ENCODE peak calls at places on chromosomes 1 and 21, in six cellular contexts. E is cardiac fibroblast, M is GM06990, S is BJ, R is psoas muscle, Q is esophagus squamous epithelium. D is an unnamed sample.

GRCh38 chr1:226919995-226920394 is 20.1 kb upstream of the COQ8A start:
- DNase-seq in R (no peak), Q (no peak), M (no peak), S (no peak), E (no peak), D (no peak)

GRCh38 chr1:183622884-183623785 is 12.4 kb downstream of the ARPC5 start:
- DNase-seq in M (peak), R (no peak), E (peak), S (no peak), Q (no peak), D (peak)

GRCh38 chr1:240350910-240351331 is 259.2 kb downstream of the FMN2 start:
- DNase-seq in S (peak), R (no peak), E (peak), M (no peak), Q (no peak), D (no peak)

GRCh38 chr21:35382696-35383095 is 333.6 kb upstream of the RUNX1 start:
- DNase-seq in E (no peak), Q (no peak), M (no peak), R (no peak), S (no peak), D (no peak)

GRCh38 chr1:111366256-111366655 is 61.3 kb downstream of the OVGP1 start:
- DNase-seq in M (no peak), S (no peak), R (no peak), E (peak), Q (no peak), D (no peak)

GRCh38 chr1:205465392-205465791 is 9.5 kb upstream of the BLACAT1 start:
- DNase-seq in R (no peak), S (no peak), Q (no peak), E (no peak), M (no peak), D (no peak)

GRCh38 chr1:176855434-176855745 is 309.1 kb downstream of the ASTN1 start:
- DNase-seq in M (no peak), S (no peak), R (no peak), Q (no peak), E (no peak), D (no peak)

GRCh38 chr21:43361127-43361492 is 65.8 kb downstream of the SIK1 start:
- DNase-seq in S (no peak), E (no peak), R (peak), M (peak), Q (no peak), D (no peak)

GRCh38 chr1:167789501-167789900 is 67.7 kb downstream of the MPZL1 start:
- DNase-seq in Q (no peak), M (no peak), R (no peak), S (no peak), E (no peak), D (no peak)

GRCh38 chr1:246199086-246199485 is 308.0 kb downstream of the SMYD3 start:
- DNase-seq in E (no peak), S (no peak), M (no peak), R (no peak), Q (no peak), D (no peak)

GRCh38 chr1:173488001-173488400 is 10.9 kb downstream of the PRDX6 start:
- DNase-seq in Q (no peak), R (no peak), S (no peak), E (no peak), M (no peak), D (no peak)

DNA sequence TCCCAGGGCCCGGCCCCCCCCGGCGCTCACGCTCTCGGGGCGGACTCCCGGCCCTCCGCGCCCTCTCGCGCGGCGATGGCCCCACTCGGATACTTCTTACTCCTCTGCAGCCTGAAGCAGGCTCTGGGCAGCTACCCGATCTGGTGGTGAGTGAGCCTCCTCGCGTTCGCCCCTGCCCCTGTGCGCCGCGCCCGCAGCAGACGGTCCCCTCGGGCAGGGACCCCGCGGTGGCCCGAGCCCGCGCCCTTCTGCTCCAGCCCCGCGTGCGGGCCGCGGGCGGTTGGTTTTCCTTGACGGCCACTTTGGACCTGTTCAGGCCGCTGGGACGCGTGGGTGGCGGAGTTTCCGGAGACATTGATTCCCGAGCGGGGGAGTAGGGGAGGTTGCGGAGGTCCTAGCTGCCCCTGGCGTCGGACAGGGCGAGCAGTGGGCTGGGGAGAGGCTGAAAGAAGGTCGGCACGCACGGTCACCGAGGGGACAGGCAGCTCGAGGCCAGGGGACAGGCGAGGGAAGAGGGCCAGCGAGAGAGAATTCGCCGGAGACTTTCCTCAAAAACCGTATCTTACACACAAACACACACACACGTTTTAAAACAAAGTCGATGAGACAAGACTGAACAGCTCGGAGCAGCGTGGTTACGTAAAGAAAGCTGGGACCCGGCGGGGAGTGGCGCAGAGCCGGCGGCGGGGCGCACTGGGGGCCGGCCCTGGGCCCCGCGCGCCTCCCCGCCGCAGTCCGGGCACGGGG is 429 bp downstream of the WNT3A start:
- DNase-seq in M (no peak), E (no peak), Q (no peak), S (no peak), R (no peak), D (no peak)
- H3K4me3 ChIP-seq in M (no peak), E (no peak), Q (peak), S (no peak), R (peak), D (no peak)

GRCh38 chr1:198629610-198630009 is 9.2 kb upstream of the PTPRC start:
- DNase-seq in Q (no peak), M (no peak), R (no peak), E (no peak), S (no peak), D (no peak)

GRCh38 chr1:198631292-198631691 is 7.5 kb upstream of the PTPRC start:
- DNase-seq in S (no peak), R (no peak), E (no peak), Q (no peak), M (no peak), D (no peak)

GRCh38 chr1:198628064-198628455 is 10.8 kb upstream of the PTPRC start:
- DNase-seq in S (no peak), M (no peak), E (peak), Q (no peak), R (no peak), D (no peak)

GRCh38 chr1:198632007-198632406 is 6.8 kb upstream of the PTPRC start:
- DNase-seq in S (no peak), R (no peak), M (no peak), Q (no peak), E (no peak), D (no peak)

DNA sequence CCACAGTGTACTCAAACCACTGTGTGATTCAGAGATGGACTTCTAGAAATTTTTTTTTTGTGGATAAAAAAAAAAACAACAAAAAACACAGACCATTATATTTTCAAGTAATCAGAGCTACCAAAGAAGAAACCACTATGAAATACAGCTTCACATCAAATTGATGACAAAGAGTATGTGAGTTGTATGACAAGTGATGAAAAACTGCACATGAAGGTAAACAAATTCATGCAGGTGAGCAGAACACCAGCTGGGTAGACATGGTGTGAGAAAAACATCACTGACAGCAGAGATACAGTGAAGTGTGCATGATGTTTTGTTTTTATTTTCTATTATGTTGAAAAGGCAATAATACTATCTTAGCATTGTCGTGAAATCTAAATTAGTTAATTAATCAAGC is 8.0 kb upstream of the PTPRC start:
- DNase-seq in E (no peak), S (no peak), M (no peak), Q (no peak), R (no peak), D (no peak)
- H3K4me3 ChIP-seq in E (no peak), S (no peak), M (no peak), Q (no peak), R (no peak), D (no peak)

DNA sequence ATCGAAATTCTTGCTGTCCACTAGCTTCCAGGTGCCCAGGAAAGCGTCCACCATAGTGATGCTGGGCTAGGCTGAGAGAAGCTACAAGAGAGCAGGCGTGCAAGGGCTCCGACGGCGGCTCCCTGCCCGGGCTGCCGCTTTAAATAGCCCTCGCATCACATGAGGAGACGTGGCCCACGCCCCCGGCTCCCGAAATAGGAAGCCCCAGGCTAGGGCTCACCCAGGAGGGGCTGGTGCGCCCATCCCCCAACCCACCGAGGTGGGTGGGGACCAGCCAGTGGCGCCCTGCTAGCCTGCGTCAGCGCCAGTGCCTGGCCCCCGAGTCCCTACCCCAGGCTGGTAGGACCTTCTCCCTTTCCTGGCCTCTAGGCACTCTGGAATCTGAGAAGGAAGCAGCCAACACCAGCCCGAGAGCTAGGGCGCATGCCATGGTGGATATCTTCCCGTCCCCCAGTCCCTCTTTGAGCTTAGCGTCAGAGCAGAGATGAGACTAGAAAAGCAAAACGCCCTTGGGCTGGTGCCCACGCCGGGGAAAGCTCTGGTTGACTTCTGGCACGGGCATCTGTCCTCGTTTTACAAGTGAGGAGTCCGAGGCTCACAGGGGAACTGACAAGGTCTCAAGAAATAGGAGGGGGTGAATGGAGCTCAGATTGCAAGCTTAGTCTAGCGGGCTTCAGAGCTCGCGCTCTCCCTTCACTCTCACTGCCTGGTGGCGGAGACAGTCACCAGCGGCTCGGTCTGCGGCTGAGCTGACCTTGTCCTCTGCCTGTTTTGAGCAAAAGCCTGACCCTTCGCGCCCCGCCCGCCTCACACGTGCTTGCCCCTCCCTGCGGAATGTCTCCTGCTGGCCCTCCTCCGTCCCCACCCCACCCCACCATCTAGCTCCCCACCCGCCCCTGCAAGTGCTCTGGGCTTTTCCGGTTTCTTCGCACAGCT is at the start of gene FABP3:
- DNase-seq in M (peak), E (peak), R (peak), S (no peak), Q (no peak), D (peak)
- H3K4me3 ChIP-seq in M (peak), E (peak), R (peak), S (peak), Q (peak), D (peak)

DNA sequence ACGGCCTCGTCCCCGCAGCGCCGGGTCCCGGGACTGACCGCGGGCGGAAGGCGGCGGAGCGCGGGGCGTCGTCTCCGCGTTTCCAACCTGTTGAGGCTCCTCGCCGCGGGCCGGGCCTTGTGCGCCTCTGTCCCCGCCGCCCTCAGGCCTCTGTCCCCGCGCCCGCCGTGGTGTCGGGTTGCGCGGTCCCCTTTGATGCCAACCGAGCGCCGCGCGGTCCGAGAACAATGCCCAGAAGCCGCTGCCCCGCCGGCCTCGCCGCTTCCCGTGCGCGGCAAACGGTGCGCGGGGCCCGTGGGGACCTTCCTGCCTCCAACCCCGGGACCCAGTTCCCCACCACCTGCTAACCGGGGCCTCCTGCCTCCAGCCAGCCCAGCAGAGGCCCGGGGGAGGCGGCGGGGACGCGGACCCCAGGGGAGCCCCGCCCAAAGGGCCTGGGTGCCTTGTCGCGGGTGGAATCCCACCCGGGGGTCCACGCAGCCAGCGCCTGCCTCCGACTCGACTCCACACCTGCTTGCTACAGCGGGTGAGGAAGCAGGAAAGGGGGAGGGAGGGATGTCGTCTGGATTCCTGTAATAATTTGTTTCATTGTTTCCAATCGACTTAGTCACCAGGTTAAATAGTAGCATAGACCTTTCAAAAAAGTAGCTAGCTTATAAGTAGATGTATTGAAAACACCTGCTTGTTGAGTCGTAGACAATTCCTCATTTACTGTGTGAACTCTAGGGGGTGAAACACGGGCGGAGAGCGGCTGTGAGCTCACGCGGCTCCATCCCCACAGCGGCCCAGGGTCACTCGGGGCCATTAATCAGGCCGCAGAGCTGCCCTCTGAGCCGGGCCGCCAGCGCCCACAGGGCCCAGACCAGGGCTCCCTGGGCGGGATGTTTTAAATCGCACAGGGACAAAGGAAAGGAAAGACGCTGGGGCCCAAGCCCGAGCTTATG is 1.1 kb downstream of the COL18A1 start:
- DNase-seq in M (no peak), E (no peak), Q (no peak), R (peak), S (no peak), D (peak)
- H3K4me3 ChIP-seq in M (no peak), E (peak), Q (peak), R (peak), S (peak), D (peak)

GRCh38 chr1:199272690-199273089 is 633.9 kb downstream of the PTPRC start:
- DNase-seq in Q (no peak), M (peak), R (peak), S (peak), E (peak), D (peak)
- H3K4me3 ChIP-seq in Q (no peak), M (no peak), R (no peak), S (no peak), E (no peak), D (no peak)

GRCh38 chr1:48480504-48480903 is 8.5 kb upstream of the SPATA6 start:
- DNase-seq in M (no peak), E (no peak), R (no peak), S (no peak), Q (no peak), D (no peak)
- H3K4me3 ChIP-seq in M (no peak), E (no peak), R (no peak), S (no peak), Q (no peak), D (no peak)